ENCODE peak calls at places on chromosome 20, in eight cellular contexts. G is HCT116, T is SK-N-SH, L is OCI-LY7, Z is neural progenitor cell, X is GM23248, V is hepatocyte, M is PC-3. J is an unnamed sample. For H3K9me3, the result is how much of the 10 kb centered on the place peaks cover.

GRCh38 chr20:58100731-58101356 is 127.6 kb downstream of the ANKRD60 start:
- DNase-seq in G (no peak), T (no peak), L (no peak), Z (no peak), X (no peak), V (no peak), M (no peak), J (no peak)

GRCh38 chr20:61441537-61441936 is 189.5 kb downstream of the CDH4 start:
- DNase-seq in G (no peak), T (no peak), L (no peak), Z (no peak), X (no peak), V (no peak), M (no peak), J (no peak)

GRCh38 chr20:16548073-16548672 is 25.1 kb downstream of the KIF16B start:
- DNase-seq in G (no peak), T (no peak), L (no peak), Z (no peak), X (peak), V (no peak), M (no peak), J (no peak)

GRCh38 chr20:21395666-21396044 is 1.7 kb downstream of the NKX2-4 start:
- DNase-seq in G (no peak), T (no peak), L (no peak), Z (peak), X (no peak), V (peak), M (no peak), J (no peak)

GRCh38 chr20:47768016-47768953 is 17.0 kb downstream of the SULF2 start:
- DNase-seq in G (no peak), T (no peak), L (no peak), Z (no peak), X (no peak), V (no peak), M (no peak), J (no peak)

GRCh38 chr20:54995021-54995420 is 519.6 kb downstream of the DOK5 start:
- DNase-seq in G (no peak), T (no peak), L (no peak), Z (peak), X (no peak), V (no peak), M (no peak), J (no peak)

GRCh38 chr20:52103469-52103910 is 88.1 kb downstream of the ZFP64 start:
- DNase-seq in G (no peak), T (no peak), L (no peak), Z (peak), X (peak), V (no peak), M (no peak), J (no peak)

GRCh38 chr20:1588869-1589460 is 30.8 kb downstream of the SIRPB1 start:
- DNase-seq in G (no peak), T (peak), L (no peak), Z (no peak), X (no peak), V (no peak), M (no peak), J (no peak)

GRCh38 chr20:59771506-59772372 is 161.7 kb downstream of the SYCP2 start:
- DNase-seq in G (no peak), T (no peak), L (no peak), Z (no peak), X (no peak), V (no peak), M (peak), J (no peak)

GRCh38 chr20:22821081-22821480 is 214.0 kb upstream of the SSTR4 start:
- DNase-seq in G (no peak), T (no peak), L (no peak), Z (no peak), X (no peak), V (no peak), M (peak), J (no peak)

GRCh38 chr20:61125536-61126180 is 126.4 kb upstream of the CDH4 start:
- DNase-seq in G (no peak), T (no peak), L (no peak), Z (no peak), X (no peak), V (no peak), M (no peak), J (no peak)

GRCh38 chr20:695165-695866 is 19.7 kb upstream of the SCRT2 start:
- DNase-seq in G (no peak), T (no peak), L (no peak), Z (no peak), X (no peak), V (no peak), M (no peak), J (no peak)

GRCh38 chr20:2295886-2296544 is at the start of gene TGM3:
- DNase-seq in G (no peak), T (no peak), L (no peak), Z (no peak), X (no peak), V (no peak), M (no peak), J (no peak)

GRCh38 chr20:1462834-1463233 is 3.8 kb downstream of the NSFL1C start:
- DNase-seq in G (no peak), T (no peak), L (peak), Z (no peak), X (no peak), V (no peak), M (no peak), J (peak)

GRCh38 chr20:18705490-18705889 is 108.1 kb upstream of the SCP2D1 start:
- DNase-seq in G (no peak), T (no peak), L (no peak), Z (no peak), X (peak), V (peak), M (no peak), J (no peak)

DNA sequence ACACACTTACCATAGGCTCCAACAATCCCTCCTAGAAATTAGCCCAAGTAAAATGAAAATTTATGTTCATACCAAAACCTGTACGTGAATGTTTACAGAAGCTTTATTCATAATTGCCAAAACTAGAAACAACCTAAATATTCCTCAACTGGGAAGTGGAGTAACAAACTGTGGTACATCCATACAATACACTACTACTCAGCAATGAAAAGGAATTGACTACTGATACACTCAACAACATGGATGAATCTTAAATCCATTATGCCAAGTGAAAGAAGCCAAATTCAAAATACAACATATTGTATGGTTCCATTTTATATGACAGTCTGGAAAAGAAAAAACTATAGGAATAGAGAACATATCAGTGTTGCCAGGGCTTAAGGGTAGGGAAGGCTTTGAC is 19.7 kb upstream of the MMP24 start:
- DNase-seq in G (no peak), T (no peak), L (no peak), Z (no peak), X (no peak), V (no peak), M (no peak), J (no peak)
- H3K9me3 ChIP-seq in G (under half), T (under half), L (under half), Z (under half), X (under half), V (under half), M (under half), J (under half)

DNA sequence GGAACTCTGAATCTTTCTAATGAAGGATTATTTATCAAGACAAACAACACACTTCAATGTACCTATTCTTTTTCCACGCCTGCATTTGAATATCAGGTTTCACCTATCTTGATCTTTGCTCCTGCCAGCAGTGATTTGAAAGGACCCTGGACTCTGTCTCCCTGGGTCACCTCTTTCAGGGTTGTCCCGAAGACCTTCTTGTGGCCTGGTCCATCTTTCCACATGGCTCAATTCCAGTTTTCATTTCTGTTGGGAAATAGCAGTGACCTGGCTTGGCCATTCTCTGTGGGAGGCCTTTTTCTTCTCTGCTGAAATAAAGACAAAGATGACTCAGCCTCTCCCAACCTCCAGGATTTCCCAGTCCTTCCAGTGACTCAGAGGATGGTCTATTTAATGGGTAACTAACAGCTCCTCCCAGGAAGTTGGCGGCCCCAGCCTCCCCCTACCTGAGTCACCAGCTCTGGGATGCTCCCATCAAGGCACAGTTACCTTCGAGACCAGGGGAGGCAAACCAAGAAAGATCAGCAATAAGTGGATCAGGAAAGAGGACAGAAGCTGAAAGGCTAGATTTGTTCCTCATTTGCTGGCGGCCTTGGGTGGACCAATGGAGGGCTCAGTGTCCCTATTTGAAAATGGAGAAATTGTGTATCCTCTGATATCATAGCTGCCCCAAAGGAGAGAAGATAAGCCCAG is 120.2 kb upstream of the RNF24 start:
- DNase-seq in G (peak), T (no peak), L (no peak), Z (no peak), X (peak), V (peak), M (peak), J (no peak)
- TF ChIP-seq EZH2phosphoT487 in G (no peak), T (no peak), L (no peak), Z (no peak), X (no peak), V (no peak), M (no peak), J (no peak)

GRCh38 chr20:46455729-46456128 is 49.3 kb upstream of the ELMO2 start:
- DNase-seq in G (no peak), T (no peak), L (no peak), Z (no peak), X (no peak), V (no peak), M (no peak), J (no peak)
- H3K9me3 ChIP-seq in G (under half), T (under half), L (under half), Z (under half), X (under half), V (under half), M (under half), J (under half)

DNA sequence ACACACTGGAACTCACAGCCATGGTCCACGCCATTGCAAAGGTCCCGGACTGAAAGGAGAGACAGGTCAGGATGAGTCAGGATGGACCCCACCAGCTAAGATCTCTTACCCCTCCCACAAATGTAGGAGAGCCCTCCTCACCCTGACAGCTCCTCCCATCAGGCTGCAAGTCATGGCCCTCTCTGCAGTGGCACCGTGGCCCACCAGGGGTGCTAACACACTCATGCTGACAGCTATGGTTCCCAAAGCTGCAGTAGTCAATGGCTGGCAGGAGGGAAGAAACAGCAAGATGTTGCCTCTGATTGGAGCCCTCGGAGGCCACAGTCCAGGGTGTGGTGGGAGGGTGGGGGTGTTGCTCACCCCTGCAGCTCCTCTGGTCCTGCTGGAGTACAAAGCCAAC is 5.7 kb upstream of the RBPJL start:
- DNase-seq in G (peak), T (peak), L (peak), Z (peak), X (peak), V (no peak), M (peak), J (peak)
- TF ChIP-seq EZH2phosphoT487 in G (no peak), T (no peak), L (no peak), Z (no peak), X (no peak), V (no peak), M (no peak), J (no peak)

DNA sequence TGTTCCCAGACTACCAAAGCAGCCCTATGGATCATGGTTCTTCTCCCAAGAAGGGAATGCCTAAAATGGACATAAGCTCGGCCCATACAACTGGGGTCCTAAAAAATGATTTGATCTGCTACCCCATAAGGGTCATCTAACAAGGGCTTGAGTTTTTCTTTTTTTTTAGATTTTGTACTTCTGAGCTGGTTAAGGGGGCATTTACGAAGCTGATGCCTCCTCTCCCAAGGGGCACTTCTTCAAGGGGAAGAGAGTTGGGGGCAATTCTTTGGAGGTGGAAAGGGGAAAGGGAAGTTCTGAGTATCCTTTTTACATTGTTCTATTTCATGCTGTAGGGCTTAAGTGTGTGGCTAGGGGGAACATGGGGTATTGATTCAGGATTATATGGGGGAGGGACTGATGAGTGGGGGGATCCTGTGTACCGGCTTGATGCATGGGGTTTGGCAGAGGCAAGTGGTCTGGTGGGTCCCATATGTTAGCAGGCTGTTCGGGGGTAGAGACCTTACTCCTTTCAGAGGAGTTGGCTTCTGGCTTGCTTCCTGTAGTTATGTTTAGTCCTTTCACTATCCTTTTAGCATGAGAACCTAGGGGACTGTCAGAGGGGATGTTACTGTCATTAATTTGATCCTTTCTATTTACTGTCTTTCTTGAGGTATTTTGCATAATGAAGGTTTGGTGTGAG is 8.1 kb upstream of the ZNFX1 start:
- DNase-seq in G (no peak), T (no peak), L (no peak), Z (no peak), X (no peak), V (no peak), M (no peak), J (no peak)
- H3K9me3 ChIP-seq in G (under half), T (under half), L (under half), Z (under half), X (under half), V (under half), M (under half), J (under half)

DNA sequence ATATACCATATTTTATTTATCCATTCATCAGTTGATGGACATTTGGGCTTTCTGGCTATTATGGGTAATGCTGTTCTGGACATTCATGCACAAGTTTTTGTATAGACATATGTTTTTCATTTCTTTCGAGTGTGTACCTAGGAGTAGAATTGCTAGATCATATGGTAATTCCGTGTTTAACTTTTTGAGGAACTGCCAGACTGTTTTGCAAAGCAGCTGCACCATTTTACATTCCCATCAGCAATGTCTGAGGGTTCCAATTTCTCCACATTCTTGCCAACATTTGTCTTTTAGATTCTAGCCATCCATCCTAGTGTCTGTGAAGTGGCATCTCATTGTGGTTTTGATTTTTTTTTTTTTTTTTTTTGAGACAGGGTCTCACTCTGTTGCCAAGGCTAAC is 20.8 kb downstream of the SRC start:
- DNase-seq in G (no peak), T (no peak), L (no peak), Z (no peak), X (no peak), V (no peak), M (no peak), J (no peak)
- TF ChIP-seq EZH2phosphoT487 in G (no peak), T (no peak), L (no peak), Z (no peak), X (no peak), V (no peak), M (no peak), J (no peak)

GRCh38 chr20:41552295-41553068 is 65.7 kb downstream of the CHD6 start:
- DNase-seq in G (no peak), T (no peak), L (no peak), Z (no peak), X (no peak), V (no peak), M (no peak), J (no peak)
- H3K9me3 ChIP-seq in G (under half), T (under half), L (under half), Z (under half), X (under half), V (under half), M (under half), J (under half)

GRCh38 chr20:63286781-63287696 is 5.9 kb upstream of the COL20A1 start:
- DNase-seq in G (no peak), T (no peak), L (no peak), Z (no peak), X (no peak), V (no peak), M (no peak), J (no peak)
- TF ChIP-seq EZH2phosphoT487 in G (no peak), T (no peak), L (no peak), Z (no peak), X (no peak), V (no peak), M (no peak), J (no peak)

GRCh38 chr20:39756828-39757227 is 794.7 kb downstream of the DHX35 start:
- DNase-seq in G (no peak), T (no peak), L (no peak), Z (no peak), X (no peak), V (peak), M (no peak), J (no peak)
- H3K9me3 ChIP-seq in G (under half), T (under half), L (under half), Z (under half), X (under half), V (under half), M (under half), J (under half)